ENCODE peak calls at places on chromosomes 11 and 22, in nine cellular contexts. N, I, J, H, S, L, V, Y and O are unnamed samples.

GRCh38 chr22:46547883-46548244 is 10.4 kb upstream of the CELSR1 start:
- DNase-seq in N (peak; percentile 90), I (no peak), V (peak; percentile 93), L (no peak), H (no peak), S (no peak), Y (peak; percentile 89), J (no peak), O (no peak)

GRCh38 chr22:44578516-44579230 is 80.6 kb upstream of the RTL6 start:
- DNase-seq in N (no peak), H (no peak), J (no peak), V (no peak), L (no peak), I (no peak), Y (no peak), S (no peak), O (no peak)

GRCh38 chr11:134261626-134262488 is 8.5 kb downstream of the ACAD8 start:
- DNase-seq in N (no peak), L (peak; percentile 47), I (peak; percentile 56), V (no peak), S (no peak), H (no peak), Y (peak; percentile 45), J (no peak), O (no peak)

GRCh38 chr11:65858354-65859133 is 564 bp upstream of the CFL1 start:
- DNase-seq in H (no peak), V (no peak), N (no peak), J (peak; percentile 48), I (peak; percentile 75), S (no peak), L (no peak), Y (no peak), O (no peak)

GRCh38 chr22:20031732-20032406 is 11.0 kb downstream of the TANGO2 start:
- DNase-seq in S (no peak), J (no peak), I (peak; percentile 55), L (no peak), V (no peak), N (no peak), Y (no peak), H (peak; percentile 35), O (peak; percentile 78)

GRCh38 chr11:57546869-57547518 is 9.6 kb downstream of the SMTNL1 start:
- DNase-seq in Y (peak; percentile 63), N (peak; percentile 26), I (no peak), H (no peak), S (no peak), J (no peak), V (peak; percentile 67), L (no peak), O (no peak)

GRCh38 chr22:50170453-50171318 is at the start of gene PANX2:
- DNase-seq in H (no peak), L (no peak), I (no peak), V (no peak), S (no peak), J (no peak), N (peak; percentile 19), Y (peak; percentile 25), O (no peak)

GRCh38 chr11:1224109-1224485 is 1.2 kb downstream of the MUC5B start:
- DNase-seq in Y (no peak), H (no peak), I (no peak), N (no peak), J (no peak), V (no peak), S (no peak), L (no peak), O (no peak)

GRCh38 chr22:40605676-40606250 is 30.8 kb downstream of the MRTFA start:
- DNase-seq in Y (peak; percentile 69), N (peak; percentile 71), V (peak; percentile 67), I (no peak), L (no peak), J (no peak), S (no peak), H (no peak), O (no peak)